ENCODE peak calls at places on chromosomes 4 and X, in five cellular contexts. E, H, U, L and P are unnamed samples. For H3K4me1, the result is how much of the 10 kb centered on the place peaks cover.

GRCh38 chrX:97860206-97860605 is 976.5 kb downstream of the RPA4 start:
- DNase-seq in E (peak), H (peak), U (no peak), L (no peak), P (peak)

GRCh38 chrX:101658661-101659477 is 781 bp downstream of the ARMCX2 start:
- DNase-seq in E (peak), H (peak), U (peak), L (peak), P (peak)

GRCh38 chrX:41779058-41779564 is 55.1 kb downstream of the GPR82 start:
- DNase-seq in E (peak), H (peak), U (no peak), L (no peak), P (no peak)

GRCh38 chrX:30085571-30085970 is 129.8 kb upstream of the MAGEB2 start:
- DNase-seq in E (peak), H (no peak), U (no peak), L (no peak), P (no peak)

GRCh38 chr4:38470708-38471262 is 193.2 kb upstream of the KLF3 start:
- DNase-seq in E (no peak), H (no peak), U (no peak), L (no peak), P (no peak)

GRCh38 chr4:55666535-55666934 is 30.4 kb upstream of the NMU start:
- DNase-seq in E (no peak), H (no peak), U (no peak), L (no peak), P (no peak)

GRCh38 chrX:13023526-13024469 is 20.6 kb downstream of the FAM9C start:
- DNase-seq in E (no peak), H (no peak), U (no peak), L (no peak), P (no peak)

GRCh38 chrX:34918856-34919255 is 23.7 kb upstream of the FAM47B start:
- DNase-seq in E (peak), H (peak), U (peak), L (peak), P (peak)

GRCh38 chr4:8729408-8730149 is 137.0 kb downstream of the CPZ start:
- DNase-seq in E (no peak), H (no peak), U (peak), L (no peak), P (no peak)

GRCh38 chr4:132498215-132498614 is 650.9 kb upstream of the PCDH10 start:
- DNase-seq in E (no peak), H (no peak), U (no peak), L (no peak), P (no peak)
- H2BK120ac ChIP-seq in E (no peak), H (no peak), U (no peak), L (no peak), P (no peak)

DNA sequence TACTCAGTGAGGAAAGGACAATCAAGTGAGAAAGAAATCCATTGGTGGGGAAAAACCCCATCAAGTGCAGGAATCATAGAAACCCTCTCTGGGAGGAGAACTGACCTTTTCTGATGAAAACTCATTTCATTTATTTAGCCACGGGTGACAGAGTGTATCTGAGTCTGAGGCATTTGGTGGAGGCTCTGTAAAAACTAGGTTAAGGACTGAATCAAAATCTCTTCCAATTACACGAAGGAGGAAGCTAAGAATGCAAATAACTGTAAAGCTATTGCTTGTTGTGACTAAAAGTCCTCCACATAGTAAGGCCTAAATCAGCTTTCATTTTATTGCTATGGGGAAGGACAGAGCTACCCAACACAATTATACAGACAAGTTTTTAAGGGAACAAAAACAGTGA is 240.6 kb upstream of the PGRMC2 start:
- DNase-seq in E (peak), H (no peak), U (no peak), L (no peak), P (no peak)
- H3K4me1 ChIP-seq in E (under half), H (under half), U (under half), L (under half), P (under half)

GRCh38 chr4:128800305-128800704 is 9.2 kb upstream of the JADE1 start:
- DNase-seq in E (no peak), H (no peak), U (no peak), L (no peak), P (no peak)

GRCh38 chr4:128803783-128804182 is 5.7 kb upstream of the JADE1 start:
- DNase-seq in E (no peak), H (no peak), U (no peak), L (no peak), P (no peak)

GRCh38 chr4:128802680-128803628 is 6.5 kb upstream of the JADE1 start:
- DNase-seq in E (no peak), H (no peak), U (peak), L (no peak), P (no peak)
- H3K14ac ChIP-seq in E (no peak), H (no peak), U (no peak), L (peak), P (no peak)

DNA sequence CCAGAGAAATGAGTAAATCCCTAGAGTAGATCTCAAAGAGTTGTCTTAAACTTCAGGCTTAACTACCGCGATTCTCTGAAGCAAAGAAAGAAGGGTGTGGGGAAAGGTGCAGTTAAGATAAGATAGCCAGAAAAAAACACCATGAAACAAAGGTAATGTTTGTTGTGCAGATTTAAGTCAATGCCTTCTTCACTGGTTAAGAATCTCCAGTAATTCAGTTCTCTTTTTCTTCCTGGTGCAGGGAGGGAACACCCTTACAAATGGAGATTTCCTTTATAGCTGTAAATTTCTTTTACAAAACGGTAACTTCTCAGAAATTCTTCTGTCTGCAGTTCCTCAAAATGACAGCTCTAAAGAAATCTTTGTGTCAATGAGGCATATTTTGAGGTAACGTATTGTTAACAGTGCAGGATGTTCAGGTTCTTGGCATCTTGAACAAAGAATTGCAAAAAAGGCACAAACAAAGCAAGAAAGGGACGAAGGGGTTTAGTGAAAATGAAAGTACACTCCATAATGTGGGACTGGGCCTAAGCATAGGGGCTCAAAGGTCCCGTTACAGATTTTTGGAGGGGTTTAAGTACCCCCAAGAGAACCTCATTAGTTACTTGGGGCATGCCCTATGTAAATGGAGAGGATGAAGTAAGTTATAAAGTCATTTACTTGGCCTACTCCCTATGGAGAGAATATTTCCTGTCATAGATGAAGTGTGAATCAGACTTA is 491.9 kb downstream of the PCDH11X start:
- DNase-seq in E (no peak), H (no peak), U (no peak), L (no peak), P (no peak)
- H2BK120ac ChIP-seq in E (no peak), H (no peak), U (no peak), L (no peak), P (no peak)

GRCh38 chrX:10104958-10105658 is 51.7 kb upstream of the CLCN4 start:
- DNase-seq in E (no peak), H (no peak), U (no peak), L (peak), P (no peak)

GRCh38 chrX:10101269-10101668 is 55.5 kb upstream of the CLCN4 start:
- DNase-seq in E (peak), H (peak), U (no peak), L (peak), P (no peak)

GRCh38 chrX:10103023-10103422 is 53.8 kb upstream of the CLCN4 start:
- DNase-seq in E (peak), H (peak), U (no peak), L (peak), P (no peak)

GRCh38 chrX:10099411-10099810 is 57.4 kb upstream of the CLCN4 start:
- DNase-seq in E (no peak), H (no peak), U (no peak), L (no peak), P (no peak)

GRCh38 chrX:10102046-10102704 is 54.6 kb upstream of the CLCN4 start:
- DNase-seq in E (no peak), H (no peak), U (no peak), L (peak), P (no peak)
- H3K4me1 ChIP-seq in E (under half), H (under half), U (under half), L (under half), P (under half)

DNA sequence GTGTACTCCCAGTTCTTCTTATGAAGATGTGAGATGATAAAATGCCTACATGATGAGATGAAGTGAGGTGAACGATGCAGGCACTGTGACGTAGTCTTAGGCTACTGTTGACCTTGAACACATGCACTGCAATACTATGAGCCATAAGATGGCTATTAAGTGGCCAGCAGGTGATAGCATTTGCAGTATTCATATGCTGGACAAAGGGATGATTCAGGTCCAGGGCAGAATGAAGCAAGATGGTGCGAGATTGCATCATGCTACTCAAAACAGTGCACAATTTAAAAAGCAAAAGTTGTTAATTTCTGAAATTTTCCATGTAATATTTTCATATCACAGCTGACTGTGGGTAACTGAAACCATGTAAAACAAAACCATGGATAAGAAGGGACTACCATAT is 781.4 kb downstream of the PCDH18 start:
- DNase-seq in E (no peak), H (peak), U (no peak), L (peak), P (no peak)
- H3K14ac ChIP-seq in E (no peak), H (no peak), U (no peak), L (no peak), P (no peak)

GRCh38 chr4:75118739-75119138 is 185.8 kb downstream of the PARM1 start:
- DNase-seq in E (no peak), H (no peak), U (no peak), L (no peak), P (no peak)
- H2BK120ac ChIP-seq in E (no peak), H (no peak), U (no peak), L (no peak), P (no peak)

GRCh38 chrX:20435913-20436312 is 169.2 kb upstream of the RPS6KA3 start:
- DNase-seq in E (no peak), H (no peak), U (no peak), L (no peak), P (no peak)

GRCh38 chrX:20433376-20433775 is 166.7 kb upstream of the RPS6KA3 start:
- DNase-seq in E (peak), H (peak), U (no peak), L (no peak), P (no peak)

GRCh38 chrX:20432746-20433374 is 166.2 kb upstream of the RPS6KA3 start:
- DNase-seq in E (peak), H (no peak), U (no peak), L (no peak), P (no peak)

GRCh38 chrX:20431486-20431885 is 164.8 kb upstream of the RPS6KA3 start:
- DNase-seq in E (no peak), H (no peak), U (no peak), L (no peak), P (no peak)

GRCh38 chrX:20432048-20432447 is 165.3 kb upstream of the RPS6KA3 start:
- DNase-seq in E (peak), H (peak), U (no peak), L (no peak), P (no peak)
- H3K4me1 ChIP-seq in E (under half), H (under half), U (under half), L (under half), P (under half)